ENCODE peak calls at places on chromosomes 6 and 20, in four cellular contexts. X is stimulated activated CD4-positive, alpha-beta T cell treated with anti-CD3 and anti-CD28 coated beads, Interleukin-2, amount 100 ng/mL, for 48 hours; C is fibroblast of lung; D is GM12865. J is an unnamed sample.

GRCh38 chr6:2630362-2630761 is 120.4 kb downstream of the MYLK4 start:
- DNase-seq in X (no peak), C (peak; percentile 98), D (no peak), J (no peak)

GRCh38 chr6:168892031-168892430 is 361.6 kb downstream of the THBS2 start:
- DNase-seq in X (no peak), C (no peak), D (no peak), J (no peak)

GRCh38 chr20:33276303-33277113 is 6.5 kb upstream of the BPIFB1 start:
- DNase-seq in X (no peak), C (no peak), D (no peak), J (no peak)

GRCh38 chr6:18543061-18543460 is 155.9 kb downstream of the RNF144B start:
- DNase-seq in X (no peak), C (no peak), D (no peak), J (no peak)

GRCh38 chr6:21984135-21984534 is 312.7 kb downstream of the PRL start:
- DNase-seq in X (no peak), C (no peak), D (no peak), J (no peak)

GRCh38 chr6:37648465-37649330 is 49.0 kb downstream of the MDGA1 start:
- DNase-seq in X (no peak), C (no peak), D (no peak), J (no peak)

GRCh38 chr6:69286341-69286740 is 510.5 kb downstream of the LMBRD1 start:
- DNase-seq in X (no peak), C (no peak), D (no peak), J (no peak)

GRCh38 chr20:53077373-53078205 is 105.4 kb downstream of the TSHZ2 start:
- DNase-seq in X (peak; percentile 13), C (peak; percentile 92), D (no peak), J (no peak)

GRCh38 chr6:43489277-43490072 is 12.1 kb downstream of the TJAP1 start:
- DNase-seq in X (no peak), C (no peak), D (no peak), J (no peak)

GRCh38 chr6:163253556-163254213 is 160.8 kb upstream of the QKI start:
- DNase-seq in X (no peak), C (no peak), D (no peak), J (no peak)

GRCh38 chr6:138278326-138278725 is 60.0 kb upstream of the PBOV1 start:
- DNase-seq in X (no peak), C (peak; percentile 23), D (peak; percentile 9), J (no peak)

GRCh38 chr6:34414999-34415858 is 10.6 kb downstream of the RPS10 start:
- DNase-seq in X (no peak), C (peak; percentile 71), D (peak; percentile 74), J (no peak)

GRCh38 chr6:49606696-49607390 is 29.8 kb downstream of the RHAG start:
- DNase-seq in X (no peak), C (peak; percentile 70), D (peak; percentile 75), J (no peak)

GRCh38 chr6:168121308-168121665 is 42.3 kb upstream of the FRMD1 start:
- DNase-seq in X (no peak), C (no peak), D (no peak), J (no peak)

GRCh38 chr20:58519940-58520712 is 4.9 kb upstream of the APCDD1L start:
- DNase-seq in X (no peak), C (no peak), D (peak; percentile 53), J (no peak)

GRCh38 chr6:167750956-167751358 is 75.8 kb upstream of the AFDN start:
- DNase-seq in X (no peak), C (no peak), D (no peak), J (no peak)

GRCh38 chr20:36339646-36340592 is 33.8 kb downstream of the DLGAP4 start:
- DNase-seq in X (no peak), C (no peak), D (no peak), J (no peak)

GRCh38 chr6:112030206-112030932 is 23.5 kb upstream of the CCN6 start:
- DNase-seq in X (no peak), C (no peak), D (no peak), J (no peak)

GRCh38 chr6:144582939-144583613 is 297.9 kb downstream of the UTRN start:
- DNase-seq in X (no peak), C (peak; percentile 39), D (peak; percentile 89), J (peak; percentile 47)

GRCh38 chr6:25250878-25251277 is 28.3 kb upstream of the CARMIL1 start:
- DNase-seq in X (peak; percentile 10), C (peak; percentile 67), D (peak; percentile 65), J (no peak)

GRCh38 chr6:139588734-139589418 is 214.4 kb upstream of the CITED2 start:
- DNase-seq in X (no peak), C (peak; percentile 78), D (no peak), J (no peak)